ENCODE peak calls at places on chromosomes 16 and 17, in six cellular contexts. J is NCI-H345, G is NB4, Q is aorta, L is germinal center, I is Daoy. C is an unnamed sample.

GRCh38 chr17:42387663-42388380 is 420 bp downstream of the STAT3 start:
- DNase-seq in J (peak; percentile 56), G (peak; percentile 77), Q (peak; percentile 71), L (peak; percentile 30), I (peak; percentile 52), C (no peak)

GRCh38 chr17:21105081-21105480 is 21.7 kb upstream of the DHRS7B start:
- DNase-seq in J (no peak), G (no peak), Q (no peak), L (no peak), I (no peak), C (no peak)

GRCh38 chr17:5585814-5586558 is 1.7 kb upstream of the NLRP1 start:
- DNase-seq in J (peak; percentile 46), G (no peak), Q (no peak), L (no peak), I (peak; percentile 51), C (peak; percentile 26)

GRCh38 chr17:63930951-63931575 is 1.1 kb downstream of the CD79B start:
- DNase-seq in J (no peak), G (peak; percentile 70), Q (peak; percentile 86), L (peak; percentile 79), I (peak; percentile 43), C (no peak)

GRCh38 chr16:75559564-75560372 is 3.7 kb upstream of the TMEM231 start:
- DNase-seq in J (no peak), G (no peak), Q (no peak), L (no peak), I (peak; percentile 47), C (no peak)

GRCh38 chr16:68444058-68444657 is 4.2 kb downstream of the SMPD3 start:
- DNase-seq in J (no peak), G (peak; percentile 37), Q (no peak), L (no peak), I (no peak), C (peak; percentile 30)

GRCh38 chr16:85663891-85664321 is 24.8 kb downstream of the GINS2 start:
- DNase-seq in J (no peak), G (no peak), Q (peak; percentile 33), L (no peak), I (no peak), C (no peak)

GRCh38 chr16:68264128-68265077 is at the start of gene SLC7A6:
- DNase-seq in J (peak; percentile 40), G (peak; percentile 88), Q (peak; percentile 84), L (peak; percentile 87), I (peak; percentile 88), C (peak; percentile 80)

GRCh38 chr16:67339453-67339852 is 12.8 kb downstream of the LRRC36 start:
- DNase-seq in J (no peak), G (peak; percentile 33), Q (no peak), L (no peak), I (no peak), C (peak; percentile 16)

GRCh38 chr16:11099672-11100195 is 155.4 kb downstream of the CLEC16A start:
- DNase-seq in J (no peak), G (no peak), Q (no peak), L (peak; percentile 64), I (no peak), C (no peak)

GRCh38 chr17:43983515-43984411 is 20.7 kb upstream of the NAGS start:
- DNase-seq in J (peak; percentile 16), G (no peak), Q (no peak), L (no peak), I (no peak), C (no peak)

GRCh38 chr16:1812732-1813163 is 13.9 kb downstream of the HAGH start:
- DNase-seq in J (peak; percentile 82), G (peak; percentile 75), Q (no peak), L (peak; percentile 22), I (peak; percentile 55), C (no peak)

GRCh38 chr16:66344533-66345145 is 21.9 kb upstream of the CDH5 start:
- DNase-seq in J (peak; percentile 37), G (peak; percentile 55), Q (peak; percentile 11), L (peak; percentile 42), I (peak; percentile 29), C (no peak)

GRCh38 chr16:12260647-12261262 is 284.2 kb downstream of the SNX29 start:
- DNase-seq in J (no peak), G (peak; percentile 15), Q (no peak), L (no peak), I (no peak), C (no peak)